ENCODE peak calls at places on chromosome 18, in six cellular contexts. H is GM23248, Q is aorta, Z is mesenchymal stem cell, F is upper lobe of right lung, R is transverse colon. J is an unnamed sample. For H3K4me1, the result is how much of the 10 kb centered on the place peaks cover.

GRCh38 chr18:36583155-36583745 is 245.6 kb downstream of the TPGS2 start:
- DNase-seq in H (no peak), Q (no peak), Z (no peak), F (no peak), R (no peak), J (no peak)

GRCh38 chr18:76465630-76466409 is 29.2 kb downstream of the ZNF516 start:
- DNase-seq in H (no peak), Q (no peak), Z (no peak), F (no peak), R (no peak), J (no peak)

GRCh38 chr18:75157359-75157758 is 51.6 kb downstream of the PTGR3 start:
- DNase-seq in H (no peak), Q (no peak), Z (no peak), F (no peak), R (no peak), J (no peak)

GRCh38 chr18:29154758-29155725 is 978.1 kb upstream of the CDH2 start:
- DNase-seq in H (peak), Q (no peak), Z (peak), F (no peak), R (no peak), J (no peak)

GRCh38 chr18:59988098-59988706 is 88.4 kb downstream of the PMAIP1 start:
- DNase-seq in H (peak), Q (no peak), Z (peak), F (no peak), R (peak), J (no peak)

GRCh38 chr18:28007841-28008240 is 169.1 kb downstream of the CDH2 start:
- DNase-seq in H (peak), Q (no peak), Z (no peak), F (no peak), R (no peak), J (no peak)

GRCh38 chr18:2316686-2317308 is 254.5 kb downstream of the METTL4 start:
- DNase-seq in H (no peak), Q (no peak), Z (no peak), F (no peak), R (no peak), J (no peak)

GRCh38 chr18:56276466-56276865 is 361.9 kb downstream of the TXNL1 start:
- DNase-seq in H (no peak), Q (no peak), Z (no peak), F (no peak), R (no peak), J (no peak)

GRCh38 chr18:10074122-10074521 is 160.3 kb downstream of the VAPA start:
- DNase-seq in H (no peak), Q (no peak), Z (no peak), F (no peak), R (no peak), J (no peak)

GRCh38 chr18:10080372-10080771 is 166.6 kb downstream of the VAPA start:
- DNase-seq in H (no peak), Q (no peak), Z (no peak), F (no peak), R (no peak), J (no peak)

GRCh38 chr18:10076502-10077030 is 162.8 kb downstream of the VAPA start:
- DNase-seq in H (no peak), Q (no peak), Z (no peak), F (no peak), R (no peak), J (no peak)

GRCh38 chr18:10081477-10081876 is 167.7 kb downstream of the VAPA start:
- DNase-seq in H (no peak), Q (no peak), Z (no peak), F (no peak), R (no peak), J (no peak)

GRCh38 chr18:10078053-10078452 is 164.2 kb downstream of the VAPA start:
- DNase-seq in H (no peak), Q (no peak), Z (no peak), F (no peak), R (no peak), J (no peak)
- H3K27ac ChIP-seq in H (no peak), Q (no peak), Z (no peak), F (no peak), R (no peak), J (no peak)

DNA sequence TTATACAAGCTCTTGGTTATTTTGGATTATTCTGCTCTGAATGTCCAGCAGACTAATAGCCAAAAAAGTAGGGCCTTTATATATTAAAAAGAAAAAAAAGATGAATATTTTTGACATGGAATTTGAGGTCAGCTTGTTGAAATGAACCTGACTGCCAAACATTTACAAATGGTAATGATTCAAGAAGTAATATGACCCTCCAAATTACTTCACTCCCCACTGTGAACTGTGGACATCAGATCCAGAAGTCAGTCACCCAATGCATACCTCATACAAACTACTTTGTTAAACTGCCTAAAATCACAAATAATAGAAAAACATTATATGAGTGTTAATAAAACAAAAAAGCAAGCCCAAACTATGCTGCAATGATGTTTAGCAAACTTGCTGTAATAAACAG is 10.0 kb downstream of the EPG5 start:
- DNase-seq in H (peak), Q (no peak), Z (no peak), F (no peak), R (no peak), J (no peak)
- H3K4me1 ChIP-seq in H (half or more), Q (under half), Z (under half), F (under half), R (under half), J (under half)

DNA sequence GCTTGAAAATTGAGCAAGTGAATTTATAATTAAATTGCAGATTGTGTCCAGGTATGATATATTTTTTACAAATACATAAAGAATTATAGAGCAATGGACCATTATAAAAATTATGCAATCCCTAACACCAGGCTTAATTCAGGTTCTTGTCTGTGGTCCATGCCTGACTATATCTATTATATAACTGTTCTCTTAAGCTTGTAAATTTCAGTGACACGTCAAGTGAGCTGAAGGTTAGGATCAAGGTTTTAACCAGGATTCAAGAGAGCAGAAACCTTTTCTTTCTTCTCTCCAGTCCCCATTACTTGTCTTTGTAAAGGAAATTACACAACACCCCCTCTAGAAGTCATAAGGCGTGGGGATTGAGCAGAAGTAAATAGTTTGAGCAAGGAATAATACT is 122.1 kb downstream of the ZNF521 start:
- DNase-seq in H (no peak), Q (no peak), Z (no peak), F (no peak), R (no peak), J (no peak)
- H3K27ac ChIP-seq in H (peak), Q (no peak), Z (no peak), F (peak), R (no peak), J (peak)

GRCh38 chr18:24200899-24201298 is 62.0 kb downstream of the CABYR start:
- DNase-seq in H (no peak), Q (no peak), Z (no peak), F (no peak), R (no peak), J (no peak)

GRCh38 chr18:24199563-24199962 is 60.7 kb downstream of the CABYR start:
- DNase-seq in H (no peak), Q (no peak), Z (no peak), F (no peak), R (no peak), J (no peak)

GRCh38 chr18:24201699-24202687 is 63.1 kb downstream of the CABYR start:
- DNase-seq in H (no peak), Q (no peak), Z (no peak), F (no peak), R (no peak), J (no peak)

GRCh38 chr18:24198461-24198860 is 59.6 kb downstream of the CABYR start:
- DNase-seq in H (no peak), Q (no peak), Z (no peak), F (peak), R (no peak), J (no peak)

DNA sequence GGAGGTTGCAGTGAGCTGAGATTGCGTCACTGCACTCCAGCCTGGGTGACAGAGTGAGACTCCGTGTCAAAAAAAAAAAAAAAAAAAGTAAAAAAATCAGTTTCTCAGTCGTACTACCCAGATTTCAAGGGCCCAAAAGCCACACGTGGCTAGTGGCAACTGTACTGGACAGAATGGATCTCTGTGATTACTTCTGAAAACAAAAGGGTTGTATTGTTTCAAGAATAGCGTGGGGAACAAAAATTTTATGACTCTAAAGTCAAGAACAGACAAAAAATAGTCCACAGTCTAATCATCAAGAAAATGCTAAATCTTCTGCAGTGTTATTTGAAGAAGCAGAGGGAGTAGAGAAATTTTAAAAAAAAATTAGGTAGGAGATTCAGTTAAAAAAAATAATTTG is 61.6 kb downstream of the CABYR start:
- DNase-seq in H (no peak), Q (no peak), Z (no peak), F (no peak), R (no peak), J (no peak)
- H3K4me1 ChIP-seq in H (under half), Q (under half), Z (under half), F (under half), R (under half), J (under half)

DNA sequence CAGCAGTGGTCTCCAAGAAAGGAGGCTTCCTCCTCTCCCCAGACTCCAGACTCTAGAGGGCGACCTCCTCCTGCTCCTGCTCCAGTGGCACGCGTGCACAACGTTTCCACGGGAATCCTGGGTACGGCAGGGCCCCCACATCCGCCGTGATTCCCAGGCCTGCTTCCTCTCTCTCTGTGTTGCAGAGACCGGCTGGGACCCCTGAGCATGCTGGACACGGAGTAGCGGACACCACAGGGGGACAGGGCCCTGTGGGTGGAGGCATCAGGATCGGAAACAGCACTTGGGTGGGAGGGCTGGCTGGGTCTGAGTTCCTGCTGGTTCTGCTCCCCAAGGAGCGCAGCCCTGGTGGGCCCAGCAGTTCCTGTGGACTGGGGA is 75.9 kb upstream of the SLC35G4 start:
- DNase-seq in H (no peak), Q (no peak), Z (no peak), F (no peak), R (no peak), J (peak)
- H3K27ac ChIP-seq in H (no peak), Q (no peak), Z (no peak), F (no peak), R (no peak), J (no peak)

DNA sequence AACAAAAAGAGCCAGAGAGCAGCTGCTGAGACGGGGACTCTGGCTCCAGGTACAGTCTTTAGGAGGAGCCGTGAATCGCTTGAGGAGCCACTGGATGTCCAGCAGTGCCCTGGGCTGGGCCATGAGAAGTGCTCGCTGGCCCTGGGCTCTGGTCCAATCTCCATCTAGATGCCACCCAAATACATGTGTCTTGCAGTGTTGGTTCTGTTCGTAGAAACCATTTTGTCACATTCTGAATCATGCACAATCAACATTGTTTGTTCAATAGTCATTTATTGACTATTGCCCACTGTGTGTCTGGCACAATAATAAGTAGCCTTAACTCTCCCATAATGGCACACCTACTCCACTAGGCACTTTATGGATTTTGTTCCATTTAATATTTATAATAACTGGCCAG is 26.1 kb downstream of the TYMS start:
- DNase-seq in H (no peak), Q (no peak), Z (no peak), F (no peak), R (no peak), J (no peak)
- H3K4me1 ChIP-seq in H (under half), Q (under half), Z (under half), F (under half), R (under half), J (under half)

GRCh38 chr18:50310080-50310479 is 22.6 kb upstream of the CXXC1 start:
- DNase-seq in H (no peak), Q (no peak), Z (no peak), F (no peak), R (no peak), J (no peak)

GRCh38 chr18:50311573-50312106 is 24.1 kb upstream of the CXXC1 start:
- DNase-seq in H (no peak), Q (no peak), Z (no peak), F (no peak), R (no peak), J (no peak)

GRCh38 chr18:50307400-50307737 is 19.9 kb upstream of the CXXC1 start:
- DNase-seq in H (no peak), Q (no peak), Z (no peak), F (no peak), R (no peak), J (no peak)

GRCh38 chr18:50306944-50307343 is 19.5 kb upstream of the CXXC1 start:
- DNase-seq in H (peak), Q (no peak), Z (no peak), F (no peak), R (no peak), J (no peak)

GRCh38 chr18:50307738-50308470 is 20.4 kb upstream of the CXXC1 start:
- DNase-seq in H (peak), Q (peak), Z (peak), F (peak), R (peak), J (peak)
- H3K27ac ChIP-seq in H (peak), Q (no peak), Z (no peak), F (no peak), R (peak), J (peak)

J was measured in suprapubic skin.